ENCODE peak calls at places on chromosomes 2 and 18, in six cellular contexts. One of them, this sample, is unnamed.

GRCh38 chr2:218995972-218996644 is 2.9 kb upstream of the CRYBA2 start:
- DNase-seq in GM12892: peak
- DNase-seq in AG10803: peak
- DNase-seq in GM04504: peak
- DNase-seq in lower lobe of right lung: peak
- DNase-seq in AG04449: no peak
- DNase-seq in this sample: peak

GRCh38 chr2:134819334-134819733 is 19.1 kb upstream of the ACMSD start:
- DNase-seq in AG04449: no peak
- DNase-seq in GM12892: no peak
- DNase-seq in AG10803: peak
- DNase-seq in lower lobe of right lung: no peak
- DNase-seq in GM04504: peak
- DNase-seq in this sample: no peak

GRCh38 chr18:70373062-70373519 is 84.2 kb downstream of the SOCS6 start:
- DNase-seq in GM04504: peak
- DNase-seq in GM12892: no peak
- DNase-seq in AG04449: peak
- DNase-seq in AG10803: peak
- DNase-seq in lower lobe of right lung: no peak
- DNase-seq in this sample: no peak

GRCh38 chr18:79973517-79973916 is 9.1 kb downstream of the HSBP1L1 start:
- DNase-seq in AG04449: no peak
- DNase-seq in GM04504: no peak
- DNase-seq in lower lobe of right lung: no peak
- DNase-seq in GM12892: no peak
- DNase-seq in AG10803: no peak
- DNase-seq in this sample: no peak

GRCh38 chr18:80232030-80232429 is 15.3 kb downstream of the PARD6G start:
- DNase-seq in lower lobe of right lung: no peak
- DNase-seq in GM12892: no peak
- DNase-seq in AG10803: no peak
- DNase-seq in AG04449: no peak
- DNase-seq in GM04504: no peak
- DNase-seq in this sample: no peak

GRCh38 chr18:33440384-33441043 is at the start of gene CCDC178:
- DNase-seq in AG10803: no peak
- DNase-seq in GM04504: no peak
- DNase-seq in lower lobe of right lung: no peak
- DNase-seq in GM12892: no peak
- DNase-seq in AG04449: no peak
- DNase-seq in this sample: no peak

GRCh38 chr18:74902170-74902465 is 304.4 kb downstream of the ZNF407 start:
- DNase-seq in lower lobe of right lung: no peak
- DNase-seq in AG04449: no peak
- DNase-seq in GM12892: no peak
- DNase-seq in GM04504: no peak
- DNase-seq in AG10803: no peak
- DNase-seq in this sample: no peak

GRCh38 chr2:64220285-64220684 is 76.1 kb upstream of the PELI1 start:
- DNase-seq in GM12892: no peak
- DNase-seq in AG10803: no peak
- DNase-seq in GM04504: no peak
- DNase-seq in lower lobe of right lung: no peak
- DNase-seq in AG04449: no peak
- DNase-seq in this sample: no peak

GRCh38 chr18:40413160-40413559 is 1541.9 kb upstream of the PIK3C3 start:
- DNase-seq in AG10803: peak
- DNase-seq in GM12892: no peak
- DNase-seq in lower lobe of right lung: no peak
- DNase-seq in AG04449: no peak
- DNase-seq in GM04504: peak
- DNase-seq in this sample: no peak

GRCh38 chr2:134257516-134257915 is 3.6 kb downstream of the MGAT5 start:
- DNase-seq in AG10803: no peak
- DNase-seq in lower lobe of right lung: no peak
- DNase-seq in GM04504: no peak
- DNase-seq in GM12892: no peak
- DNase-seq in AG04449: no peak
- DNase-seq in this sample: no peak

GRCh38 chr2:196170202-196170680 is 1.1 kb downstream of the STK17B start:
- DNase-seq in AG10803: peak
- DNase-seq in GM04504: no peak
- DNase-seq in AG04449: no peak
- DNase-seq in GM12892: no peak
- DNase-seq in lower lobe of right lung: peak
- DNase-seq in this sample: no peak

GRCh38 chr2:51710222-51710621 is 678.3 kb upstream of the NRXN1 start:
- DNase-seq in lower lobe of right lung: no peak
- DNase-seq in AG04449: no peak
- DNase-seq in AG10803: no peak
- DNase-seq in GM12892: no peak
- DNase-seq in GM04504: no peak
- DNase-seq in this sample: no peak

GRCh38 chr2:105129722-105130232 is 91.9 kb downstream of the MRPS9 start:
- DNase-seq in AG10803: no peak
- DNase-seq in AG04449: no peak
- DNase-seq in GM12892: peak
- DNase-seq in GM04504: no peak
- DNase-seq in lower lobe of right lung: no peak
- DNase-seq in this sample: no peak

GRCh38 chr18:3449702-3450357 is at the start of gene TGIF1:
- DNase-seq in GM12892: no peak
- DNase-seq in lower lobe of right lung: peak
- DNase-seq in AG04449: no peak
- DNase-seq in AG10803: peak
- DNase-seq in GM04504: peak
- DNase-seq in this sample: no peak

GRCh38 chr18:28208712-28209265 is 31.9 kb upstream of the CDH2 start:
- DNase-seq in AG04449: no peak
- DNase-seq in AG10803: no peak
- DNase-seq in lower lobe of right lung: no peak
- DNase-seq in GM04504: no peak
- DNase-seq in GM12892: no peak
- DNase-seq in this sample: no peak

GRCh38 chr2:9230051-9230802 is 23.6 kb downstream of the ASAP2 start:
- DNase-seq in AG10803: peak
- DNase-seq in lower lobe of right lung: no peak
- DNase-seq in GM04504: no peak
- DNase-seq in AG04449: no peak
- DNase-seq in GM12892: no peak
- DNase-seq in this sample: no peak

GRCh38 chr2:169637620-169638019 is 53.5 kb downstream of the PPIG start:
- DNase-seq in AG10803: peak
- DNase-seq in lower lobe of right lung: no peak
- DNase-seq in AG04449: peak
- DNase-seq in GM04504: peak
- DNase-seq in GM12892: no peak
- DNase-seq in this sample: no peak

GRCh38 chr18:75247601-75248421 is 37.2 kb downstream of the TSHZ1 start:
- DNase-seq in AG10803: peak
- DNase-seq in lower lobe of right lung: no peak
- DNase-seq in GM12892: no peak
- DNase-seq in AG04449: no peak
- DNase-seq in GM04504: peak
- DNase-seq in this sample: no peak

GRCh38 chr18:9147440-9148238 is 11.1 kb downstream of the ANKRD12 start:
- DNase-seq in GM04504: no peak
- DNase-seq in AG04449: peak
- DNase-seq in AG10803: peak
- DNase-seq in lower lobe of right lung: no peak
- DNase-seq in GM12892: no peak
- DNase-seq in this sample: no peak

GRCh38 chr2:118923371-118923770 is 18.6 kb upstream of the MARCO start:
- DNase-seq in AG10803: no peak
- DNase-seq in GM04504: no peak
- DNase-seq in GM12892: no peak
- DNase-seq in AG04449: no peak
- DNase-seq in lower lobe of right lung: no peak
- DNase-seq in this sample: no peak

GRCh38 chr2:45612265-45612664 is 1.2 kb upstream of the SRBD1 start:
- DNase-seq in AG10803: no peak
- DNase-seq in lower lobe of right lung: no peak
- DNase-seq in AG04449: no peak
- DNase-seq in GM04504: no peak
- DNase-seq in GM12892: no peak
- DNase-seq in this sample: no peak

This sample was measured in GM19239.